ENCODE peak calls at places on chromosomes 12 and 14, in four cellular contexts. G, H, L and Y are unnamed samples.

GRCh38 chr12:52007158-52007921 is 594 bp downstream of the TAMALIN start:
- DNase-seq in H (no peak), G (peak; percentile 59), L (no peak), Y (peak; percentile 27)

GRCh38 chr12:116384629-116385485 is 107.4 kb upstream of the MED13L start:
- DNase-seq in G (no peak), H (no peak), L (peak; percentile 68), Y (peak; percentile 64)

GRCh38 chr14:34853041-34853440 is 22.1 kb downstream of the BAZ1A start:
- DNase-seq in H (no peak), G (no peak), L (no peak), Y (no peak)

GRCh38 chr14:41785696-41786095 is 179.0 kb downstream of the LRFN5 start:
- DNase-seq in L (no peak), G (no peak), H (peak; percentile 9), Y (peak; percentile 23)

GRCh38 chr12:56528836-56529235 is 7.2 kb downstream of the RBMS2 start:
- DNase-seq in H (no peak), L (no peak), G (no peak), Y (no peak)

GRCh38 chr12:62886796-62887195 is 48.2 kb downstream of the PPM1H start:
- DNase-seq in G (no peak), H (no peak), L (no peak), Y (no peak)

GRCh38 chr12:32454866-32455265 is 55.5 kb downstream of the FGD4 start:
- DNase-seq in G (no peak), L (no peak), H (no peak), Y (no peak)

GRCh38 chr12:109981311-109981710 is 14.9 kb downstream of the GIT2 start:
- DNase-seq in G (peak; percentile 50), L (no peak), H (no peak), Y (no peak)

GRCh38 chr12:68094645-68095395 is 64.7 kb downstream of the IFNG start:
- DNase-seq in L (no peak), G (no peak), H (no peak), Y (no peak)